ENCODE peak calls at places on chromosomes 6 and 20, in five cellular contexts. G is PC-3, X is PC-9, I is HCT116, Y is hepatocyte. L is an unnamed sample. For H3K4me1 and H3K9me2, the result is how much of the 10 kb centered on the place peaks cover.

GRCh38 chr20:5135363-5136012 is 8.7 kb downstream of the CDS2 start:
- DNase-seq in I (no peak), X (no peak), Y (no peak), G (no peak), L (no peak)

GRCh38 chr6:161010418-161010817 is 18.8 kb downstream of the MAP3K4 start:
- DNase-seq in X (peak), Y (no peak), I (no peak), G (peak), L (no peak)

GRCh38 chr6:50791900-50792508 is 26.7 kb upstream of the TFAP2B start:
- DNase-seq in G (peak), Y (peak), X (no peak), I (no peak), L (peak)

GRCh38 chr20:53408728-53409157 is 184.9 kb downstream of the ZNF217 start:
- DNase-seq in G (no peak), I (no peak), Y (no peak), X (no peak), L (no peak)

GRCh38 chr6:111950661-111951426 is 77.6 kb upstream of the FYN start:
- DNase-seq in Y (no peak), G (no peak), I (no peak), X (no peak), L (no peak)

GRCh38 chr6:169934699-169935347 is 183.4 kb downstream of the ERMARD start:
- DNase-seq in X (no peak), I (no peak), G (no peak), Y (no peak), L (no peak)

GRCh38 chr20:40941023-40941655 is 87.5 kb upstream of the TOP1 start:
- DNase-seq in G (no peak), X (no peak), I (no peak), Y (no peak), L (peak)

GRCh38 chr6:43268348-43268685 is 25.0 kb downstream of the TTBK1 start:
- DNase-seq in Y (no peak), I (no peak), X (no peak), G (no peak), L (no peak)

GRCh38 chr6:152277826-152278247 is 359.3 kb downstream of the SYNE1 start:
- DNase-seq in Y (peak), G (no peak), X (no peak), I (no peak), L (no peak)

GRCh38 chr6:142857609-142858195 is 87.3 kb downstream of the HIVEP2 start:
- DNase-seq in G (no peak), X (no peak), Y (no peak), I (no peak), L (peak)

GRCh38 chr6:10386260-10386659 is 28.6 kb downstream of the TFAP2A start:
- DNase-seq in G (no peak), Y (no peak), X (no peak), I (no peak), L (no peak)

GRCh38 chr6:164561656-164562055 is 747.7 kb downstream of the C6orf118 start:
- DNase-seq in Y (no peak), G (no peak), I (no peak), X (no peak), L (no peak)

GRCh38 chr6:154605207-154605877 is 94.9 kb upstream of the CNKSR3 start:
- DNase-seq in G (peak), Y (no peak), X (no peak), I (no peak), L (no peak)

GRCh38 chr6:97282238-97282725 is 734 bp downstream of the MMS22L start:
- DNase-seq in G (peak), I (no peak), X (no peak), Y (peak), L (peak)

GRCh38 chr6:3195695-3196497 is 31.6 kb downstream of the TUBB2B start:
- DNase-seq in I (peak), Y (no peak), X (no peak), G (no peak), L (peak)

GRCh38 chr6:131950767-131951575 is at the start of gene CCN2:
- DNase-seq in I (peak), X (peak), G (peak), Y (peak), L (no peak)

GRCh38 chr6:47103931-47104330 is 61.8 kb upstream of the ADGRF1 start:
- DNase-seq in G (peak), Y (peak), X (peak), I (no peak), L (peak)

GRCh38 chr20:23157741-23158140 is 71.6 kb upstream of the CD93 start:
- DNase-seq in X (no peak), Y (no peak), G (no peak), I (no peak), L (no peak)

GRCh38 chr6:163501440-163501839 is 86.9 kb downstream of the QKI start:
- DNase-seq in I (no peak), G (no peak), Y (no peak), X (no peak), L (no peak)

GRCh38 chr6:128415387-128415786 is 105.0 kb downstream of the PTPRK start:
- DNase-seq in I (no peak), Y (no peak), X (no peak), G (no peak), L (no peak)

GRCh38 chr6:157312733-157313132 is 10.6 kb downstream of the TMEM242 start:
- DNase-seq in I (no peak), G (no peak), X (no peak), Y (no peak), L (peak)

GRCh38 chr6:34563513-34563870 is 7.4 kb upstream of the SPDEF start:
- DNase-seq in Y (no peak), I (no peak), G (no peak), X (peak), L (no peak)

GRCh38 chr6:109336221-109336955 is 45.9 kb downstream of the CD164 start:
- DNase-seq in I (peak), G (peak), X (peak), Y (no peak), L (no peak)

GRCh38 chr6:3090013-3090412 is 21.7 kb downstream of the RIPK1 start:
- DNase-seq in G (no peak), Y (no peak), I (no peak), X (no peak), L (no peak)

GRCh38 chr6:57021086-57021720 is 25.3 kb upstream of the KIAA1586 start:
- DNase-seq in I (peak), G (peak), Y (peak), X (peak), L (peak)

GRCh38 chr20:43853174-43853803 is 61.4 kb upstream of the TOX2 start:
- DNase-seq in G (peak), Y (no peak), X (no peak), I (no peak), L (no peak)

GRCh38 chr20:48603116-48603818 is 224.5 kb downstream of the PREX1 start:
- DNase-seq in X (no peak), G (no peak), Y (no peak), I (no peak), L (no peak)

GRCh38 chr6:36694616-36695015 is 3.0 kb upstream of the RAB44 start:
- DNase-seq in X (no peak), G (no peak), I (no peak), Y (no peak), L (peak)

GRCh38 chr20:59428441-59429205 is 128.2 kb downstream of the EDN3 start:
- DNase-seq in X (no peak), G (no peak), I (peak), Y (no peak), L (no peak)

GRCh38 chr6:137219664-137220252 is 573 bp upstream of the IFNGR1 start:
- DNase-seq in X (peak), I (no peak), Y (no peak), G (no peak), L (no peak)
- H3K4me1 ChIP-seq in X (half or more), I (under half), Y (under half), G (under half), L (half or more)

GRCh38 chr6:44503471-44503870 is 116.0 kb downstream of the CDC5L start:
- DNase-seq in X (no peak), Y (no peak), I (no peak), G (no peak), L (no peak)
- H3K9me2 ChIP-seq in X (under half), Y (under half), I (under half), G (under half), L (under half)

GRCh38 chr6:88599561-88599960 is 363.9 kb downstream of the RNGTT start:
- DNase-seq in Y (no peak), G (no peak), I (no peak), X (no peak), L (peak)
- TF ChIP-seq CTCF in Y (no peak), G (no peak), I (no peak), X (no peak), L (peak)

DNA sequence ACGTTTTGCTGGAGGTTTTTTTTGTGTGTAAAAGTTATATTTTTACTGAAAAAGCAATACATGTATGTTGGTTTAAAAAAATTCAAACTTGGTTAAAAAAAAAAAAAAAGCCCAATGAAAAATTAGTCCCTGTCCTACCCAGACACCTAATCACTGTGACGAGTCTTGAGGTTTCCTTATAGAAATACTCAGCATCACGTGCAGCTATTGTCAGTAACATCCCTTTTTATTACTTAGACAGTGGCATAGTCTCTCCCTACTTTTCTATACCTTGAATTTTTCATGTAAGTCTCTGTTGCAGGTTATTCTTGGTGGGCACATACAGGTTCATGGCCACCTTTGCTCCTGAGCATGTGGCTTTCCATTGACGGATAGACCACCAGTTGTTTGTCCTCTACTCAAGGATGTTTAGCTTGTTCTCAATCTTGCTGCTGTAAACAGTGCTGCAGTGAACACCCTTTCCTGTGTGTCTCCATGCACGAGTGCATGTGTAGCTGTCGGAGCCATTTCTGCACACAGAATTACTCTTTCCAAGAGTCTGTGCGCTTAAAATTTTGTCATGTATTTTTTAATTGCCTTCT is 70.7 kb upstream of the MYL9 start:
- DNase-seq in G (no peak), Y (no peak), X (no peak), I (no peak), L (peak)
- H3K4me1 ChIP-seq in G (under half), Y (half or more), X (under half), I (half or more), L (half or more)

GRCh38 chr20:1310087-1310486 is 18.9 kb downstream of the SDCBP2 start:
- DNase-seq in G (no peak), Y (no peak), X (no peak), I (no peak), L (no peak)
- H3K9me2 ChIP-seq in G (under half), Y (under half), X (under half), I (under half), L (under half)

L was measured in OCI-LY7.